ENCODE peak calls at places on chromosomes 1 and 21, in seven cellular contexts. S is activated naive CD8-positive, alpha-beta T cell treated with anti-CD3 and anti-CD28 coated beads, Interleukin-2, amount 10 ng/mL, durations not matched to agents 7 days and 5 days; Q is heart left ventricle; G is T1000; K is prostate gland; R is head of caudate nucleus; M is right lobe of liver. D is an unnamed sample.

GRCh38 chr1:180168786-180169640 is 14.3 kb downstream of the QSOX1 start:
- DNase-seq in K (peak), R (no peak), M (no peak), S (peak), Q (peak), G (no peak), D (peak)

GRCh38 chr1:64923294-64923718 is 43.0 kb downstream of the JAK1 start:
- DNase-seq in G (no peak), M (no peak), S (no peak), R (no peak), Q (no peak), K (no peak), D (no peak)

GRCh38 chr21:38350681-38351080 is 93.9 kb downstream of the KCNJ15 start:
- DNase-seq in S (no peak), G (no peak), Q (no peak), K (no peak), R (no peak), M (no peak), D (no peak)

GRCh38 chr1:87840772-87841171 is 512.1 kb downstream of the LMO4 start:
- DNase-seq in K (no peak), G (no peak), M (no peak), Q (no peak), S (no peak), R (no peak), D (no peak)

GRCh38 chr21:42191978-42192595 is 26.9 kb upstream of the ABCG1 start:
- DNase-seq in S (no peak), M (no peak), Q (no peak), R (no peak), G (no peak), K (peak), D (no peak)

GRCh38 chr1:40185951-40186864 is 25.0 kb downstream of the RLF start:
- DNase-seq in S (no peak), G (no peak), K (no peak), R (peak), M (no peak), Q (no peak), D (no peak)

GRCh38 chr1:106768077-106768476 is 288.4 kb upstream of the PRMT6 start:
- DNase-seq in K (no peak), R (no peak), G (no peak), Q (no peak), S (no peak), M (no peak), D (no peak)

GRCh38 chr1:180905927-180906326 is 6.8 kb upstream of the KIAA1614 start:
- DNase-seq in M (no peak), Q (no peak), S (no peak), G (no peak), K (no peak), R (no peak), D (no peak)

GRCh38 chr1:231653611-231654010 is 27.0 kb downstream of the DISC1 start:
- DNase-seq in M (no peak), R (no peak), K (no peak), S (no peak), Q (no peak), G (no peak), D (no peak)

GRCh38 chr1:47788761-47789160 is 208.4 kb downstream of the TRABD2B start:
- DNase-seq in G (no peak), M (no peak), R (no peak), Q (no peak), S (no peak), K (no peak), D (no peak)

GRCh38 chr1:35605882-35606182 is 32.7 kb downstream of the TFAP2E start:
- DNase-seq in G (no peak), K (no peak), Q (no peak), R (no peak), S (no peak), M (no peak), D (no peak)

GRCh38 chr1:24929091-24929875 is 793 bp downstream of the RUNX3 start:
- DNase-seq in M (peak), R (no peak), G (no peak), S (peak), Q (no peak), K (no peak), D (no peak)

GRCh38 chr1:230323686-230324085 is 102.4 kb downstream of the PGBD5 start:
- DNase-seq in M (no peak), S (no peak), G (no peak), R (no peak), Q (no peak), K (no peak), D (no peak)

GRCh38 chr1:160741597-160742348 is 2.7 kb downstream of the SLAMF7 start:
- DNase-seq in M (no peak), Q (no peak), S (no peak), R (no peak), G (no peak), K (no peak), D (no peak)

GRCh38 chr21:42616366-42617340 is 36.8 kb upstream of the PDE9A start:
- DNase-seq in Q (no peak), K (no peak), M (no peak), G (no peak), R (no peak), S (no peak), D (no peak)

GRCh38 chr1:210478820-210479219 is 150.1 kb downstream of the HHAT start:
- DNase-seq in G (no peak), M (no peak), R (no peak), Q (no peak), S (no peak), K (no peak), D (no peak)

GRCh38 chr1:204725821-204726448 is 40.4 kb upstream of the LRRN2 start:
- DNase-seq in K (no peak), M (no peak), R (no peak), Q (no peak), S (no peak), G (no peak), D (no peak)

GRCh38 chr1:210532223-210532598 is 203.5 kb downstream of the HHAT start:
- DNase-seq in S (no peak), K (no peak), M (no peak), R (no peak), Q (no peak), G (no peak), D (no peak)

GRCh38 chr1:51070640-51071039 is 31.4 kb upstream of the C1orf185 start:
- DNase-seq in G (no peak), S (no peak), K (no peak), R (no peak), M (no peak), Q (no peak), D (no peak)

GRCh38 chr21:45420061-45420521 is 15.1 kb downstream of the COL18A1 start:
- DNase-seq in G (no peak), S (no peak), K (peak), Q (peak), R (no peak), M (peak), D (no peak)

GRCh38 chr1:57012280-57012679 is 46.5 kb upstream of the C8B start:
- DNase-seq in G (no peak), R (no peak), Q (no peak), K (no peak), S (no peak), M (no peak), D (no peak)

GRCh38 chr1:183711691-183712401 is 58.7 kb upstream of the APOBEC4 start:
- DNase-seq in K (no peak), M (no peak), S (no peak), R (no peak), G (no peak), Q (peak), D (no peak)

GRCh38 chr1:154832384-154832783 is 37.7 kb downstream of the KCNN3 start:
- DNase-seq in Q (no peak), S (no peak), G (no peak), M (no peak), R (no peak), K (no peak), D (no peak)

GRCh38 chr1:46687095-46687659 is 15.5 kb downstream of the TEX38 start:
- DNase-seq in S (no peak), K (peak), G (no peak), M (peak), R (peak), Q (peak), D (peak)

GRCh38 chr1:89966666-89967065 is 28.2 kb upstream of the ZNF326 start:
- DNase-seq in Q (no peak), K (no peak), G (no peak), S (no peak), M (no peak), R (peak), D (no peak)

GRCh38 chr1:43481481-43481880 is 27.8 kb upstream of the HYI start:
- DNase-seq in G (no peak), Q (no peak), R (no peak), K (no peak), M (no peak), S (no peak), D (no peak)

GRCh38 chr1:248243204-248243603 is 12.0 kb downstream of the OR2M4 start:
- DNase-seq in S (peak), Q (no peak), K (no peak), G (no peak), R (peak), M (no peak), D (peak)

GRCh38 chr1:230807029-230807428 is 59.8 kb downstream of the CAPN9 start:
- DNase-seq in G (no peak), K (no peak), M (no peak), S (no peak), R (peak), Q (peak), D (no peak)

GRCh38 chr1:110214454-110215404 is 4.6 kb downstream of the KCNC4 start:
- DNase-seq in M (no peak), R (no peak), Q (no peak), K (peak), S (no peak), G (no peak), D (peak)

GRCh38 chr1:110125810-110126209 is 13.6 kb downstream of the UBL4B start:
- DNase-seq in K (no peak), R (no peak), Q (no peak), S (no peak), M (no peak), G (no peak), D (no peak)

GRCh38 chr1:177615251-177615650 is 354.6 kb downstream of the SEC16B start:
- DNase-seq in G (no peak), Q (no peak), M (no peak), K (no peak), S (no peak), R (no peak), D (no peak)

GRCh38 chr1:198121058-198121829 is 35.6 kb upstream of the NEK7 start:
- DNase-seq in K (no peak), Q (peak), G (peak), M (no peak), R (no peak), S (no peak), D (no peak)

GRCh38 chr1:75992312-75992711 is 60.1 kb upstream of the ASB17 start:
- DNase-seq in G (no peak), S (no peak), M (no peak), K (no peak), Q (no peak), R (no peak), D (no peak)

GRCh38 chr21:46295177-46295711 is 9.1 kb downstream of the YBEY start:
- DNase-seq in K (no peak), M (no peak), G (no peak), R (no peak), Q (peak), S (no peak), D (no peak)

GRCh38 chr1:39183503-39184353 is 20.8 kb upstream of the MACF1 start:
- DNase-seq in R (peak), K (peak), Q (peak), S (peak), G (peak), M (peak), D (no peak)

D was measured in LNCaP clone FGC.